ENCODE peak calls at places on chromosomes 12 and 14, in nine cellular contexts. P is GM18507; N is brain microvascular endothelial cell; B is activated B cell treated with CpG ODN at 0.5 μM for 24 hours; W is natural killer cell; F is activated naive CD8-positive, alpha-beta T cell treated with anti-CD3 and anti-CD28 coated beads, Interleukin-2, amount 50 U/mL, for 16 hours; T is NCI-H1436 treated with DMSO at 0.1 percent for 48 hours; O is hypothalamus; R is CD8-positive, alpha-beta memory T cell. L is an unnamed sample.

GRCh38 chr14:104422301-104423223 is 157.0 kb upstream of the C14orf180 start:
- DNase-seq in B (no peak), P (no peak), O (no peak), F (no peak), T (no peak), W (no peak), N (no peak), R (no peak), L (no peak)

GRCh38 chr12:12079291-12079690 is 8.6 kb downstream of the BCL2L14 start:
- DNase-seq in T (no peak), B (no peak), R (no peak), P (no peak), W (no peak), F (no peak), O (no peak), N (peak; percentile 51), L (no peak)

GRCh38 chr14:65686761-65687160 is 274.2 kb downstream of the FUT8 start:
- DNase-seq in W (no peak), N (no peak), F (no peak), P (no peak), R (no peak), B (no peak), O (no peak), T (no peak), L (no peak)

GRCh38 chr14:104277416-104278213 is 139.2 kb downstream of the KIF26A start:
- DNase-seq in P (no peak), N (no peak), B (peak; percentile 11), T (no peak), F (no peak), W (peak; percentile 11), R (no peak), O (no peak), L (peak; percentile 5)

GRCh38 chr12:113049976-113050742 is 6.4 kb upstream of the DTX1 start:
- DNase-seq in N (no peak), R (no peak), W (no peak), B (no peak), F (no peak), T (no peak), P (no peak), O (no peak), L (no peak)

GRCh38 chr12:1171657-1172056 is 180.6 kb downstream of the ERC1 start:
- DNase-seq in R (no peak), N (no peak), O (no peak), B (no peak), F (no peak), P (no peak), W (no peak), T (no peak), L (no peak)

GRCh38 chr14:62117718-62118164 is 355.5 kb downstream of the SNAPC1 start:
- DNase-seq in O (no peak), W (no peak), T (no peak), N (no peak), B (no peak), P (no peak), R (no peak), F (no peak), L (no peak)

GRCh38 chr12:88553941-88554658 is 26.2 kb downstream of the KITLG start:
- DNase-seq in T (peak; percentile 79), R (no peak), P (no peak), N (peak; percentile 53), O (no peak), F (no peak), W (no peak), B (no peak), L (no peak)

GRCh38 chr14:28677381-28677780 is 89.2 kb upstream of the FOXG1 start:
- DNase-seq in N (no peak), B (no peak), R (no peak), P (no peak), F (no peak), W (no peak), T (no peak), O (no peak), L (no peak)

GRCh38 chr12:25423355-25423754 is 129.7 kb downstream of the LMNTD1 start:
- DNase-seq in N (no peak), W (no peak), B (no peak), P (no peak), R (no peak), T (no peak), F (no peak), O (no peak), L (no peak)

GRCh38 chr14:76876076-76876475 is 49.9 kb downstream of the LRRC74A start:
- DNase-seq in B (no peak), T (no peak), F (peak; percentile 13), P (peak; percentile 44), W (peak; percentile 30), O (no peak), N (peak; percentile 56), R (peak; percentile 39), L (no peak)

GRCh38 chr12:130412384-130412783 is 74.7 kb downstream of the PIWIL1 start:
- DNase-seq in W (no peak), O (no peak), F (no peak), N (no peak), T (no peak), P (no peak), R (no peak), B (no peak), L (no peak)

GRCh38 chr14:103207404-103208072 is 84.3 kb downstream of the TNFAIP2 start:
- DNase-seq in N (no peak), F (no peak), T (no peak), B (no peak), O (no peak), R (no peak), P (no peak), W (no peak), L (no peak)

GRCh38 chr14:79855789-79856188 is 355.5 kb downstream of the DIO2 start:
- DNase-seq in R (no peak), B (no peak), F (no peak), T (no peak), W (no peak), N (no peak), O (no peak), P (no peak), L (no peak)

GRCh38 chr12:111991946-111992345 is 21.0 kb downstream of the TMEM116 start:
- DNase-seq in O (no peak), F (no peak), P (no peak), W (no peak), R (no peak), T (no peak), B (no peak), N (peak; percentile 43), L (no peak)

GRCh38 chr12:113086249-113087164 is 30.0 kb downstream of the DTX1 start:
- DNase-seq in B (no peak), N (no peak), O (no peak), F (no peak), P (no peak), R (peak; percentile 29), T (no peak), W (no peak), L (no peak)